ENCODE peak calls at places on chromosomes 1 and 21, in ten cellular contexts. One of them, this sample, is unnamed.

GRCh38 chr1:30335997-30336390 is 387.4 kb downstream of the MATN1 start:
- DNase-seq in psoas muscle: peak
- DNase-seq in T-helper 9 cell: no peak
- DNase-seq in progenitor cell of endocrine pancreas: no peak
- DNase-seq in GM12864: no peak
- DNase-seq in activated CD4-positive, alpha-beta T cell treated with anti-CD3 and anti-CD28 coated beads for 24 hours: no peak
- DNase-seq in choroid plexus epithelial cell: no peak
- DNase-seq in activated B cell treated with CpG ODN at 0.5 μM for 24 hours: no peak
- DNase-seq in kidney epithelial cell: no peak
- DNase-seq in Right ventricle myocardium superior: no peak
- DNase-seq in this sample: no peak

GRCh38 chr1:76176020-76176419 is 101.5 kb downstream of the ST6GALNAC3 start:
- DNase-seq in T-helper 9 cell: no peak
- DNase-seq in activated CD4-positive, alpha-beta T cell treated with anti-CD3 and anti-CD28 coated beads for 24 hours: no peak
- DNase-seq in kidney epithelial cell: no peak
- DNase-seq in activated B cell treated with CpG ODN at 0.5 μM for 24 hours: no peak
- DNase-seq in Right ventricle myocardium superior: no peak
- DNase-seq in psoas muscle: no peak
- DNase-seq in GM12864: no peak
- DNase-seq in progenitor cell of endocrine pancreas: no peak
- DNase-seq in choroid plexus epithelial cell: no peak
- DNase-seq in this sample: no peak

GRCh38 chr1:52402860-52403240 is 1.4 kb downstream of the ORC1 start:
- DNase-seq in progenitor cell of endocrine pancreas: no peak
- DNase-seq in Right ventricle myocardium superior: no peak
- DNase-seq in kidney epithelial cell: peak
- DNase-seq in activated B cell treated with CpG ODN at 0.5 μM for 24 hours: no peak
- DNase-seq in psoas muscle: no peak
- DNase-seq in activated CD4-positive, alpha-beta T cell treated with anti-CD3 and anti-CD28 coated beads for 24 hours: no peak
- DNase-seq in choroid plexus epithelial cell: no peak
- DNase-seq in T-helper 9 cell: no peak
- DNase-seq in GM12864: no peak
- DNase-seq in this sample: no peak

GRCh38 chr1:202126426-202126825 is 3.7 kb downstream of the GPR37L1 start:
- DNase-seq in choroid plexus epithelial cell: no peak
- DNase-seq in activated B cell treated with CpG ODN at 0.5 μM for 24 hours: no peak
- DNase-seq in progenitor cell of endocrine pancreas: no peak
- DNase-seq in Right ventricle myocardium superior: no peak
- DNase-seq in GM12864: no peak
- DNase-seq in T-helper 9 cell: no peak
- DNase-seq in kidney epithelial cell: no peak
- DNase-seq in activated CD4-positive, alpha-beta T cell treated with anti-CD3 and anti-CD28 coated beads for 24 hours: no peak
- DNase-seq in psoas muscle: no peak
- DNase-seq in this sample: no peak

GRCh38 chr1:89949991-89950624 is 44.8 kb upstream of the ZNF326 start:
- DNase-seq in progenitor cell of endocrine pancreas: no peak
- DNase-seq in psoas muscle: no peak
- DNase-seq in T-helper 9 cell: no peak
- DNase-seq in activated CD4-positive, alpha-beta T cell treated with anti-CD3 and anti-CD28 coated beads for 24 hours: no peak
- DNase-seq in GM12864: no peak
- DNase-seq in Right ventricle myocardium superior: no peak
- DNase-seq in kidney epithelial cell: no peak
- DNase-seq in choroid plexus epithelial cell: no peak
- DNase-seq in activated B cell treated with CpG ODN at 0.5 μM for 24 hours: no peak
- DNase-seq in this sample: no peak

GRCh38 chr1:85707267-85707989 is 805 bp downstream of the ZNHIT6 start:
- DNase-seq in GM12864: no peak
- DNase-seq in activated B cell treated with CpG ODN at 0.5 μM for 24 hours: no peak
- DNase-seq in activated CD4-positive, alpha-beta T cell treated with anti-CD3 and anti-CD28 coated beads for 24 hours: no peak
- DNase-seq in kidney epithelial cell: no peak
- DNase-seq in T-helper 9 cell: no peak
- DNase-seq in progenitor cell of endocrine pancreas: no peak
- DNase-seq in psoas muscle: no peak
- DNase-seq in choroid plexus epithelial cell: peak
- DNase-seq in Right ventricle myocardium superior: no peak
- DNase-seq in this sample: no peak

GRCh38 chr1:110205156-110205555 is 5.0 kb upstream of the KCNC4 start:
- DNase-seq in kidney epithelial cell: no peak
- DNase-seq in T-helper 9 cell: no peak
- DNase-seq in Right ventricle myocardium superior: no peak
- DNase-seq in activated B cell treated with CpG ODN at 0.5 μM for 24 hours: no peak
- DNase-seq in progenitor cell of endocrine pancreas: no peak
- DNase-seq in GM12864: no peak
- DNase-seq in activated CD4-positive, alpha-beta T cell treated with anti-CD3 and anti-CD28 coated beads for 24 hours: no peak
- DNase-seq in psoas muscle: no peak
- DNase-seq in choroid plexus epithelial cell: no peak
- DNase-seq in this sample: no peak

GRCh38 chr1:30707412-30708360 is 15.7 kb downstream of the MATN1 start:
- DNase-seq in activated CD4-positive, alpha-beta T cell treated with anti-CD3 and anti-CD28 coated beads for 24 hours: peak
- DNase-seq in Right ventricle myocardium superior: peak
- DNase-seq in GM12864: no peak
- DNase-seq in progenitor cell of endocrine pancreas: peak
- DNase-seq in kidney epithelial cell: no peak
- DNase-seq in activated B cell treated with CpG ODN at 0.5 μM for 24 hours: peak
- DNase-seq in T-helper 9 cell: peak
- DNase-seq in choroid plexus epithelial cell: peak
- DNase-seq in psoas muscle: peak
- DNase-seq in this sample: no peak

GRCh38 chr1:41613646-41614592 is 129.4 kb upstream of the EDN2 start:
- DNase-seq in progenitor cell of endocrine pancreas: peak
- DNase-seq in kidney epithelial cell: no peak
- DNase-seq in Right ventricle myocardium superior: no peak
- DNase-seq in GM12864: no peak
- DNase-seq in psoas muscle: no peak
- DNase-seq in T-helper 9 cell: no peak
- DNase-seq in choroid plexus epithelial cell: peak
- DNase-seq in activated CD4-positive, alpha-beta T cell treated with anti-CD3 and anti-CD28 coated beads for 24 hours: no peak
- DNase-seq in activated B cell treated with CpG ODN at 0.5 μM for 24 hours: no peak
- DNase-seq in this sample: no peak

GRCh38 chr1:246418565-246419312 is 88.3 kb downstream of the SMYD3 start:
- DNase-seq in T-helper 9 cell: no peak
- DNase-seq in choroid plexus epithelial cell: no peak
- DNase-seq in activated B cell treated with CpG ODN at 0.5 μM for 24 hours: no peak
- DNase-seq in psoas muscle: no peak
- DNase-seq in Right ventricle myocardium superior: no peak
- DNase-seq in GM12864: no peak
- DNase-seq in progenitor cell of endocrine pancreas: no peak
- DNase-seq in activated CD4-positive, alpha-beta T cell treated with anti-CD3 and anti-CD28 coated beads for 24 hours: no peak
- DNase-seq in kidney epithelial cell: no peak
- DNase-seq in this sample: no peak

GRCh38 chr1:234721476-234722266 is 111.7 kb upstream of the IRF2BP2 start:
- DNase-seq in choroid plexus epithelial cell: peak
- DNase-seq in activated B cell treated with CpG ODN at 0.5 μM for 24 hours: no peak
- DNase-seq in T-helper 9 cell: no peak
- DNase-seq in kidney epithelial cell: no peak
- DNase-seq in activated CD4-positive, alpha-beta T cell treated with anti-CD3 and anti-CD28 coated beads for 24 hours: no peak
- DNase-seq in psoas muscle: no peak
- DNase-seq in GM12864: no peak
- DNase-seq in Right ventricle myocardium superior: peak
- DNase-seq in progenitor cell of endocrine pancreas: no peak
- DNase-seq in this sample: peak

GRCh38 chr1:6922096-6922931 is 137.1 kb downstream of the CAMTA1 start:
- DNase-seq in kidney epithelial cell: no peak
- DNase-seq in psoas muscle: peak
- DNase-seq in activated B cell treated with CpG ODN at 0.5 μM for 24 hours: no peak
- DNase-seq in T-helper 9 cell: no peak
- DNase-seq in activated CD4-positive, alpha-beta T cell treated with anti-CD3 and anti-CD28 coated beads for 24 hours: no peak
- DNase-seq in GM12864: no peak
- DNase-seq in Right ventricle myocardium superior: no peak
- DNase-seq in choroid plexus epithelial cell: peak
- DNase-seq in progenitor cell of endocrine pancreas: no peak
- DNase-seq in this sample: peak

GRCh38 chr1:203144661-203145060 is 17.1 kb downstream of the ADORA1 start:
- DNase-seq in progenitor cell of endocrine pancreas: no peak
- DNase-seq in GM12864: no peak
- DNase-seq in kidney epithelial cell: no peak
- DNase-seq in T-helper 9 cell: no peak
- DNase-seq in psoas muscle: no peak
- DNase-seq in choroid plexus epithelial cell: no peak
- DNase-seq in Right ventricle myocardium superior: no peak
- DNase-seq in activated B cell treated with CpG ODN at 0.5 μM for 24 hours: no peak
- DNase-seq in activated CD4-positive, alpha-beta T cell treated with anti-CD3 and anti-CD28 coated beads for 24 hours: no peak
- DNase-seq in this sample: no peak

GRCh38 chr1:109573785-109574184 is 25.4 kb downstream of the GNAI3 start:
- DNase-seq in choroid plexus epithelial cell: no peak
- DNase-seq in progenitor cell of endocrine pancreas: no peak
- DNase-seq in kidney epithelial cell: no peak
- DNase-seq in psoas muscle: no peak
- DNase-seq in activated B cell treated with CpG ODN at 0.5 μM for 24 hours: no peak
- DNase-seq in GM12864: no peak
- DNase-seq in Right ventricle myocardium superior: no peak
- DNase-seq in T-helper 9 cell: no peak
- DNase-seq in activated CD4-positive, alpha-beta T cell treated with anti-CD3 and anti-CD28 coated beads for 24 hours: no peak
- DNase-seq in this sample: no peak

GRCh38 chr21:28247454-28248020 is 745.1 kb downstream of the LTN1 start:
- DNase-seq in psoas muscle: no peak
- DNase-seq in T-helper 9 cell: no peak
- DNase-seq in Right ventricle myocardium superior: no peak
- DNase-seq in choroid plexus epithelial cell: no peak
- DNase-seq in GM12864: no peak
- DNase-seq in kidney epithelial cell: peak
- DNase-seq in progenitor cell of endocrine pancreas: no peak
- DNase-seq in activated B cell treated with CpG ODN at 0.5 μM for 24 hours: no peak
- DNase-seq in activated CD4-positive, alpha-beta T cell treated with anti-CD3 and anti-CD28 coated beads for 24 hours: no peak
- DNase-seq in this sample: no peak

GRCh38 chr1:189103956-189104355 is 1373.7 kb downstream of the BRINP3 start:
- DNase-seq in progenitor cell of endocrine pancreas: no peak
- DNase-seq in activated B cell treated with CpG ODN at 0.5 μM for 24 hours: no peak
- DNase-seq in kidney epithelial cell: no peak
- DNase-seq in GM12864: no peak
- DNase-seq in psoas muscle: no peak
- DNase-seq in Right ventricle myocardium superior: no peak
- DNase-seq in choroid plexus epithelial cell: peak
- DNase-seq in T-helper 9 cell: no peak
- DNase-seq in activated CD4-positive, alpha-beta T cell treated with anti-CD3 and anti-CD28 coated beads for 24 hours: no peak
- DNase-seq in this sample: no peak